ENCODE peak calls at places on chromosomes 2 and 18, in seven cellular contexts. One of them, this sample, is unnamed.

GRCh38 chr2:223701761-223702160 is 99.6 kb upstream of the SCG2 start:
- DNase-seq in breast epithelium: no peak
- DNase-seq in lower lobe of right lung: no peak
- DNase-seq in pancreas: no peak
- DNase-seq in tibial artery: no peak
- DNase-seq in stomach: no peak
- DNase-seq in cardiac muscle cell: no peak
- DNase-seq in this sample: no peak

GRCh38 chr2:45722477-45722876 is 71.0 kb downstream of the PRKCE start:
- DNase-seq in breast epithelium: no peak
- DNase-seq in lower lobe of right lung: no peak
- DNase-seq in pancreas: no peak
- DNase-seq in tibial artery: no peak
- DNase-seq in stomach: peak; percentile 37
- DNase-seq in cardiac muscle cell: no peak
- DNase-seq in this sample: no peak

GRCh38 chr2:118858485-118859156 is 11.2 kb upstream of the EN1 start:
- DNase-seq in breast epithelium: no peak
- DNase-seq in lower lobe of right lung: no peak
- DNase-seq in pancreas: no peak
- DNase-seq in tibial artery: no peak
- DNase-seq in stomach: no peak
- DNase-seq in cardiac muscle cell: no peak
- DNase-seq in this sample: no peak

GRCh38 chr2:150689600-150689999 is 202.1 kb upstream of the RND3 start:
- DNase-seq in breast epithelium: no peak
- DNase-seq in lower lobe of right lung: no peak
- DNase-seq in pancreas: no peak
- DNase-seq in tibial artery: no peak
- DNase-seq in stomach: no peak
- DNase-seq in cardiac muscle cell: no peak
- DNase-seq in this sample: no peak

GRCh38 chr2:229001196-229001595 is 269.9 kb downstream of the PID1 start:
- DNase-seq in breast epithelium: no peak
- DNase-seq in lower lobe of right lung: no peak
- DNase-seq in pancreas: no peak
- DNase-seq in tibial artery: no peak
- DNase-seq in stomach: no peak
- DNase-seq in cardiac muscle cell: no peak
- DNase-seq in this sample: no peak

GRCh38 chr18:5506174-5506573 is 37.6 kb downstream of the EPB41L3 start:
- DNase-seq in breast epithelium: no peak
- DNase-seq in lower lobe of right lung: no peak
- DNase-seq in pancreas: no peak
- DNase-seq in tibial artery: no peak
- DNase-seq in stomach: no peak
- DNase-seq in cardiac muscle cell: no peak
- DNase-seq in this sample: no peak

GRCh38 chr2:58502931-58503330 is 261.8 kb upstream of the FANCL start:
- DNase-seq in breast epithelium: no peak
- DNase-seq in lower lobe of right lung: no peak
- DNase-seq in pancreas: no peak
- DNase-seq in tibial artery: no peak
- DNase-seq in stomach: no peak
- DNase-seq in cardiac muscle cell: no peak
- DNase-seq in this sample: no peak

GRCh38 chr2:7961550-7961949 is 720.3 kb upstream of the ID2 start:
- DNase-seq in breast epithelium: no peak
- DNase-seq in lower lobe of right lung: no peak
- DNase-seq in pancreas: no peak
- DNase-seq in tibial artery: no peak
- DNase-seq in stomach: no peak
- DNase-seq in cardiac muscle cell: no peak
- DNase-seq in this sample: no peak

GRCh38 chr2:201580486-201580885 is 62.8 kb downstream of the TMEM237 start:
- DNase-seq in breast epithelium: no peak
- DNase-seq in lower lobe of right lung: no peak
- DNase-seq in pancreas: no peak
- DNase-seq in tibial artery: no peak
- DNase-seq in stomach: no peak
- DNase-seq in cardiac muscle cell: no peak
- DNase-seq in this sample: no peak

GRCh38 chr2:152594792-152595191 is 122.5 kb downstream of the PRPF40A start:
- DNase-seq in breast epithelium: no peak
- DNase-seq in lower lobe of right lung: no peak
- DNase-seq in pancreas: no peak
- DNase-seq in tibial artery: peak; percentile 88
- DNase-seq in stomach: no peak
- DNase-seq in cardiac muscle cell: no peak
- DNase-seq in this sample: no peak
- H3K27ac ChIP-seq in breast epithelium: peak overlapping the region; percentile 15
- H3K27ac ChIP-seq in lower lobe of right lung: no peak overlapping the region
- H3K27ac ChIP-seq in pancreas: peak overlapping the region; percentile 15
- H3K27ac ChIP-seq in tibial artery: peak overlapping the region; percentile 74
- H3K27ac ChIP-seq in stomach: no peak overlapping the region
- H3K27ac ChIP-seq in cardiac muscle cell: no peak overlapping the region
- H3K27ac ChIP-seq in this sample: peak overlapping the region; percentile 40

GRCh38 chr2:61145990-61146389 is 16.0 kb upstream of the C2orf74 start:
- DNase-seq in breast epithelium: no peak
- DNase-seq in lower lobe of right lung: no peak
- DNase-seq in pancreas: no peak
- DNase-seq in tibial artery: no peak
- DNase-seq in stomach: no peak
- DNase-seq in cardiac muscle cell: no peak
- DNase-seq in this sample: no peak
- H3K4me3 ChIP-seq in breast epithelium: peak overlapping the region; percentile 55
- H3K4me3 ChIP-seq in lower lobe of right lung: peak overlapping the region; percentile 73
- H3K4me3 ChIP-seq in pancreas: no peak overlapping the region
- H3K4me3 ChIP-seq in tibial artery: no peak overlapping the region
- H3K4me3 ChIP-seq in stomach: no peak overlapping the region
- H3K4me3 ChIP-seq in cardiac muscle cell: no peak overlapping the region
- H3K4me3 ChIP-seq in this sample: no peak overlapping the region

DNA sequence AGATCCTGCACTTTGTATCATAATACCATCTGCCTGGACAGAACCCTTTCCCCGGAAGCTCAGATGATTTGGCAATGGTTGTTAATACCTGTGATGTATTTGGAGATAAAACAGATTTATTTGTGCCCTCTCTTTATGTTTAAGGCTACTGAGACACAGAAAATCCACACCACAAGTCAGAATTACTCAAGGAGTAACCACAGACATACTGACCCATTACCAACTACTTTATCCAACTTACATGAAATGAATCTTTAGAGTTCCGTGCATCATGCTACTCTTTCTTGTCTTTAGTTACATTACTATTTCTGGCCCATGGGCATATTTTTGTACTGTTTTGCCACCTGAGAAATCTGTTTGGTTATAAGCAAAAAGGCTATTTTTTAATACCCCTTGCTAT is 384.0 kb downstream of the STK39 start:
- DNase-seq in breast epithelium: no peak
- DNase-seq in lower lobe of right lung: no peak
- DNase-seq in pancreas: no peak
- DNase-seq in tibial artery: no peak
- DNase-seq in stomach: no peak
- DNase-seq in cardiac muscle cell: no peak
- DNase-seq in this sample: no peak
- H3K27ac ChIP-seq in breast epithelium: no peak overlapping the region
- H3K27ac ChIP-seq in lower lobe of right lung: no peak overlapping the region
- H3K27ac ChIP-seq in pancreas: no peak overlapping the region
- H3K27ac ChIP-seq in tibial artery: no peak overlapping the region
- H3K27ac ChIP-seq in stomach: no peak overlapping the region
- H3K27ac ChIP-seq in cardiac muscle cell: no peak overlapping the region
- H3K27ac ChIP-seq in this sample: no peak overlapping the region

DNA sequence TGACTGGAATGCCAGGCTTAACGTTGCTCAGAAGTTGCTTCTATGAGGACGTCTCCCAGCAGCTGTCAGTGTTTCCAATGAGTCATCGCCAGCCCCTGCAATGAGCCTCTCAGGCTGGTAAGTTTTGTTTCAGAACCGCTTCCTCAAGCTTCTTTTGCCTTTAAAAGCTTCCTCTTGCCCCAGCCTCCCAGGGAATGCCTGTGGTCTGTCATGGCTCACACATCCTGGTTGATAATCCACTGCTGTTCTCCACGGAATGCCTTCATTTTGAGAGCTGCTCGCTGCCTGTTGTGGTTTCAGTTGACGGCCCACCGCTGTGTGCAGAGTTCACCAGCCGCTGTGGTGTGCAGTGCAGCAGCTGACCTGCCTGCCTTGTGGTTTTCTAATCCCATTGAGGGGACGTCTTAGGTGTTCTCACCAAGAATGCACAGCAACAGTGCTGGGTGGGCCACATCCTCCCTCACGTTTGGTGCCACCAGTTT is 96.4 kb downstream of the RTP5 start:
- DNase-seq in breast epithelium: peak; percentile 17
- DNase-seq in lower lobe of right lung: no peak
- DNase-seq in pancreas: no peak
- DNase-seq in tibial artery: peak; percentile 67
- DNase-seq in stomach: peak; percentile 36
- DNase-seq in cardiac muscle cell: peak; percentile 46
- DNase-seq in this sample: no peak
- H3K4me3 ChIP-seq in breast epithelium: no peak overlapping the region
- H3K4me3 ChIP-seq in lower lobe of right lung: no peak overlapping the region
- H3K4me3 ChIP-seq in pancreas: no peak overlapping the region
- H3K4me3 ChIP-seq in tibial artery: no peak overlapping the region
- H3K4me3 ChIP-seq in stomach: no peak overlapping the region
- H3K4me3 ChIP-seq in cardiac muscle cell: no peak overlapping the region
- H3K4me3 ChIP-seq in this sample: no peak overlapping the region

DNA sequence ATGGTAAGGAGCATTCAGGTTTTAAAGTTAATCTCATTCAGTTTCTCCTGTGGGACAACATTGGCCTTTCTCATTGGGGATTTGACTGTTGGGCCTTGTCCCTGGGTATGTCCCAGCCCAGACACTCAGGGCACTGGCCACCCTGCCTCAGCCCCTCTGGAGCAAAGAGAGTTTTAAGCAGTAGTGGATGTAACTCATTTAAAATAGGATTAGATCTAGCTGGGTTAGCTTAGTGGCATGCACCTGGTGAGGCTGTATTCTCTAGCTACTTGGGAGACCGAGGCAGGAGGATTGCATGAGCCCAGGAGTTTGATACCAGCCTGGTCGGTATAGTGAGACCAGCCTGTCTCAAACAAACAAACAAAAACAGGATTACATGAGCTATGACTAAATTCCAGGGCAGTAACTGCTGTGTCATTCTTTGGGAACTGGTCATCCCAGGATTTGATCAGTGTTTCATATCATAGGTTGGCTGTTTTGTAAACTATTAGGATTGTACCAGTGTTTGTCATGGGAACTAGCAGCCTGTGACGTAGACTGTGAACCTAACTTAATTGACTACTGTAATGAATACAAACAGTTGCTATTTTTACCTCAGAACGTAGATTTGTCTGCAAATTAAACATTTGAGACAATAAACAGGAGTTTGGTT is 12.5 kb downstream of the INPP4A start:
- DNase-seq in breast epithelium: no peak
- DNase-seq in lower lobe of right lung: no peak
- DNase-seq in pancreas: no peak
- DNase-seq in tibial artery: no peak
- DNase-seq in stomach: no peak
- DNase-seq in cardiac muscle cell: no peak
- DNase-seq in this sample: no peak
- H3K27ac ChIP-seq in breast epithelium: no peak overlapping the region
- H3K27ac ChIP-seq in lower lobe of right lung: no peak overlapping the region
- H3K27ac ChIP-seq in pancreas: no peak overlapping the region
- H3K27ac ChIP-seq in tibial artery: no peak overlapping the region
- H3K27ac ChIP-seq in stomach: no peak overlapping the region
- H3K27ac ChIP-seq in cardiac muscle cell: no peak overlapping the region
- H3K27ac ChIP-seq in this sample: no peak overlapping the region

DNA sequence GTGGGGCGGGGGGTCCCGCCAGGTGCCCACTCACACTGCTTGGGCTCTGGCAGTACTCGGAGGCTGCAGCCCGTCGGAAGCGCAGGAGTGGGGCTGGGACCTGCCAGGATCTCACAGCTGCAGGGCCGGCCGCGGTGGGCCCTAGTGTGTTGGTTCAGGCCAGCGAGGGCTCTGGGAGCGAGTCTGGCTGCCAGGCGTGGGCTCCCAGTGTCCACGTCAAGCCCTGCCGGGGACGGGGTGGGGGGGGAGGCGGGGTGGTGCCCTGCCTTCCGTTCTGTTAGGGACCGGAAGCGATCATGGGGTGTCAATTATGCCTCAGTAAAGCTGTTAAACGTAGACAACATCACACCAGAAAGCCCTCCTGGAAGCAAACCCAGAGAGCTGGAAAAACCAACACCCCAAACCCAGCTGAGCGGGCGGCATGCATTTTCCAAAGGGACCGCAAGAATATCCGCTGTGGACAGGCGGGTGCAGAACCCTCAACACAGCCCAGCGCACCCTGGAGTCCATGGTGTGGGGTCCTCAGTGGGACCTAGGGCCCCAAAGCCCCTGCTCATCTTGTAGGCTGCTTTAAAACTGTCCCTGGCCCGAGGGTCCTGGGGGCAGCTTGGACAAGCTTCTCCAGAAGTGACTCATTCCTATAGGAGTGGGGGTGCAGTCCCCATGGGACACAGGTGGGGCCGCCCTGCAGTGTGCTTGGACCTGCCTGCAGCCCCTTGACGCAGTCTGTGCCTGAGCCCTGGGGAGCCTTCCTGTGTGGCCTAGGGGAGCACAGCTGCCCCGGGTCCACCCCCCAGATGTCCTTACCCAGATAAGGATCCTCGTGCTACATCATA is 1.3 kb upstream of the HS6ST1 start:
- DNase-seq in breast epithelium: no peak
- DNase-seq in lower lobe of right lung: peak; percentile 45
- DNase-seq in pancreas: no peak
- DNase-seq in tibial artery: peak; percentile 68
- DNase-seq in stomach: peak; percentile 25
- DNase-seq in cardiac muscle cell: no peak
- DNase-seq in this sample: peak; percentile 80
- H3K4me3 ChIP-seq in breast epithelium: peak overlapping the region; percentile 85
- H3K4me3 ChIP-seq in lower lobe of right lung: peak overlapping the region; percentile 80
- H3K4me3 ChIP-seq in pancreas: no peak overlapping the region
- H3K4me3 ChIP-seq in tibial artery: no peak overlapping the region
- H3K4me3 ChIP-seq in stomach: peak overlapping the region; percentile 65
- H3K4me3 ChIP-seq in cardiac muscle cell: no peak overlapping the region
- H3K4me3 ChIP-seq in this sample: no peak overlapping the region

This sample was measured in left lung.